ENCODE peak calls at places on chromosomes 11 and 22, in nine cellular contexts. G is A549, X is IMR-90, Y is stomach, W is K562, O is Peyer's patch, U is right lobe of liver, M is tibial nerve, R is HepG2. Z is an unnamed sample.

GRCh38 chr11:6418199-6418957 is 516 bp downstream of the APBB1 start:
- DNase-seq in G (no peak), X (no peak), Y (no peak), W (no peak), O (no peak), U (no peak), M (no peak), R (no peak), Z (no peak)

GRCh38 chr11:100356035-100356434 is 331.1 kb upstream of the ARHGAP42 start:
- DNase-seq in G (no peak), X (no peak), Y (no peak), W (no peak), O (no peak), U (no peak), M (no peak), R (no peak), Z (no peak)

GRCh38 chr11:2132874-2133480 is 6.2 kb downstream of the IGF2 start:
- DNase-seq in G (no peak), X (no peak), Y (no peak), W (no peak), O (no peak), U (peak), M (no peak), R (no peak), Z (no peak)

GRCh38 chr11:2234963-2235362 is 35.4 kb downstream of the ASCL2 start:
- DNase-seq in G (no peak), X (no peak), Y (no peak), W (no peak), O (no peak), U (no peak), M (no peak), R (no peak), Z (no peak)

GRCh38 chr11:46930089-46930488 is 6.5 kb upstream of the CSTPP1 start:
- DNase-seq in G (peak), X (peak), Y (no peak), W (no peak), O (no peak), U (no peak), M (no peak), R (peak), Z (no peak)

GRCh38 chr11:100624346-100624745 is 62.7 kb upstream of the ARHGAP42 start:
- DNase-seq in G (no peak), X (peak), Y (no peak), W (no peak), O (no peak), U (no peak), M (no peak), R (no peak), Z (no peak)

GRCh38 chr11:10305262-10305963 is 540 bp downstream of the ADM start:
- DNase-seq in G (no peak), X (peak), Y (peak), W (no peak), O (peak), U (peak), M (no peak), R (peak), Z (peak)

GRCh38 chr11:132866783-132867545 is 665.3 kb downstream of the OPCML start:
- DNase-seq in G (no peak), X (peak), Y (no peak), W (no peak), O (no peak), U (no peak), M (no peak), R (no peak), Z (no peak)

GRCh38 chr11:76615950-76616349 is 54.6 kb downstream of the LRRC32 start:
- DNase-seq in G (no peak), X (peak), Y (peak), W (no peak), O (no peak), U (no peak), M (no peak), R (no peak), Z (peak)

GRCh38 chr11:76612226-76612625 is 58.3 kb downstream of the LRRC32 start:
- DNase-seq in G (no peak), X (no peak), Y (peak), W (no peak), O (no peak), U (no peak), M (no peak), R (no peak), Z (no peak)

GRCh38 chr11:76614471-76615183 is 55.9 kb downstream of the LRRC32 start:
- DNase-seq in G (no peak), X (no peak), Y (peak), W (no peak), O (no peak), U (no peak), M (no peak), R (no peak), Z (peak)

GRCh38 chr11:76610871-76611475 is 59.6 kb downstream of the LRRC32 start:
- DNase-seq in G (no peak), X (no peak), Y (no peak), W (no peak), O (peak), U (no peak), M (no peak), R (no peak), Z (peak)

GRCh38 chr11:76613901-76614300 is 56.6 kb downstream of the LRRC32 start:
- DNase-seq in G (no peak), X (no peak), Y (no peak), W (no peak), O (no peak), U (no peak), M (no peak), R (no peak), Z (no peak)
- TF ChIP-seq POLR2A in G (no peak), X (no peak), Y (no peak), W (no peak), O (no peak), U (no peak), M (no peak), R (no peak), Z (no peak)

GRCh38 chr11:35041070-35041554 is 97.9 kb upstream of the CD44 start:
- DNase-seq in G (no peak), X (no peak), Y (no peak), W (no peak), O (no peak), U (no peak), M (no peak), R (no peak), Z (no peak)
- H3K27ac ChIP-seq in G (peak), X (no peak), Y (peak), W (no peak), O (peak), U (no peak), M (no peak), R (no peak), Z (no peak)

DNA sequence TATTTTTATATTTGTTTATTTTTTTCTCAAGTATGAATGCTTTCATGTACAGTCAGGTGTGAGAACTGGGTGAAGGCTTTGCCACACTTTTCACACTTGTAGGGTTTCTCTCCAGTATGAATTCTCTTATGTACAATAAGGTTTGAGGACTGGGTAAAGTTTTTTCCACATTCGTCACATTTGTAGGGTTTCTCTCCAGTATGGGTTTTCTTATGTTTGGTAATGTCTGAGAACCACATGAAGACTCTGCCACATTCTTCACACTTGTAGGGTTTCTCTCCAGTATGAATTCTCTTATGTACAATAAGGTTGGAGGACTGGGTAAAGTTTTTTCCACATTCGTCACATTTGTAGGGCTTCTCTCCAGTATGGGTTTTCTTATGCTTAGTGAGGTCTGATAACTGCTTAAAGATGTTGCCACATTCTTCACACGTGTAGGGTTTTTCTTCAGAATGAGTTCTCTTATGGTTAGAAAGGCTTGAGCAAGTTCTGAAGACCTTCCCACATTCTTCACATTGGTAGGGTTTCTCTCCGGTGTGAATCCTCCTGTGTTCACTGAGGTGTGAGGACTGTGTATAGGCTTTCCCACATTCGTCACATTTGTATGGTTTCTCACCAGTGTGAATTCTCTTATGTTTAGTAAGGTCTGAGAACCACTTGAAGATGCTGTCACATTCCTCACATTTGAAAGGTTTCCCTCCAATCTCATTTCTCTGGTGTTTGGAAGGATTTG is 19.7 kb downstream of the ZNF195 start:
- DNase-seq in G (no peak), X (no peak), Y (no peak), W (no peak), O (no peak), U (no peak), M (no peak), R (no peak), Z (no peak)
- TF ChIP-seq POLR2A in G (no peak), X (no peak), Y (no peak), W (peak), O (no peak), U (no peak), M (no peak), R (no peak), Z (no peak)

DNA sequence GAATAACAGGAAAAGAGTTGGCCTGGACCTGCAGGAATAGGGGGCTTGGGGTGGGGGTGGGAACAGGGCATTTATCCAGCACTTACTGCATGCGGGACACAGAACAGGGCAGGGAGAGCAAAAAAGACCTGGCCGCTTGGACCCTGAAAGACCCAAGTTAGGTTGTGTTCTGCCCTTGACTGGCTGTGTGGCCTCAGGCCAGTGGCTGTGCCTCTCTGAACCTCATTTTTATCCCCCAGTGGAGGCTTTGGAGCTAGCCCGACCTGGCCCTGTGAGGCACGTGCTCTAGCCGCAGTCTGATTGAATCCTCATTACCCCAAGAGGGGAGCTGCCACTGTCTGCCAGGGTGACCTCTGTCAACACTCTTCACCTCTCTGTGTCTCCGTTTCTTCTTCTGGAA is 68.7 kb downstream of the MN1 start:
- DNase-seq in G (no peak), X (no peak), Y (no peak), W (no peak), O (no peak), U (no peak), M (no peak), R (no peak), Z (no peak)
- H3K27ac ChIP-seq in G (no peak), X (no peak), Y (no peak), W (no peak), O (no peak), U (no peak), M (no peak), R (no peak), Z (no peak)

Z was measured in ovary.